ENCODE peak calls at places on chromosome 1, in seven cellular contexts. W, O, U, J, P, R and H are unnamed samples.

GRCh38 chr1:35726814-35727433 is 8.2 kb upstream of the C1orf216 start:
- DNase-seq in W (peak; percentile 54), O (no peak), J (peak; percentile 73), P (peak; percentile 53), R (peak; percentile 57), U (peak; percentile 41), H (peak; percentile 27)

GRCh38 chr1:109356959-109357358 is 40.8 kb downstream of the SORT1 start:
- DNase-seq in U (no peak), W (no peak), R (no peak), O (no peak), J (no peak), P (no peak), H (no peak)

GRCh38 chr1:160844447-160845232 is 18.0 kb downstream of the CD244 start:
- DNase-seq in W (no peak), P (no peak), O (no peak), U (no peak), J (no peak), R (no peak), H (no peak)

GRCh38 chr1:81607886-81608285 is 192.8 kb upstream of the ADGRL2 start:
- DNase-seq in P (no peak), R (no peak), W (no peak), U (no peak), O (no peak), J (no peak), H (no peak)

GRCh38 chr1:23035823-23036452 is 16.7 kb downstream of the KDM1A start:
- DNase-seq in W (no peak), U (no peak), R (no peak), J (no peak), P (no peak), O (no peak), H (no peak)

GRCh38 chr1:46278807-46279206 is 24.6 kb downstream of the LRRC41 start:
- DNase-seq in R (peak; percentile 27), P (no peak), W (no peak), J (no peak), U (no peak), O (no peak), H (no peak)

GRCh38 chr1:40717960-40718359 is 26.5 kb downstream of the NFYC start:
- DNase-seq in P (no peak), U (peak; percentile 13), W (no peak), R (no peak), J (peak; percentile 23), O (no peak), H (no peak)

GRCh38 chr1:168498159-168498609 is 45.6 kb downstream of the XCL2 start:
- DNase-seq in W (no peak), O (no peak), U (peak; percentile 72), J (peak; percentile 42), P (no peak), R (no peak), H (no peak)

GRCh38 chr1:214473392-214473791 is 78.0 kb downstream of the PTPN14 start:
- DNase-seq in W (no peak), U (peak; percentile 80), P (no peak), R (peak; percentile 23), O (no peak), J (peak; percentile 77), H (no peak)

GRCh38 chr1:18811733-18812132 is 47.7 kb downstream of the TAS1R2 start:
- DNase-seq in J (no peak), P (no peak), U (no peak), W (no peak), R (no peak), O (no peak), H (no peak)

GRCh38 chr1:178330848-178331497 is 165.8 kb downstream of the CLEC20A start:
- DNase-seq in O (no peak), P (no peak), J (no peak), U (no peak), R (no peak), W (no peak), H (no peak)

GRCh38 chr1:36099681-36100341 is 11.1 kb downstream of the ADPRS start:
- DNase-seq in W (peak; percentile 85), J (peak; percentile 78), P (peak; percentile 81), O (no peak), U (peak; percentile 57), R (peak; percentile 76), H (peak; percentile 59)

GRCh38 chr1:31372961-31373896 is at the start of gene FABP3:
- DNase-seq in W (peak; percentile 74), R (peak; percentile 45), U (peak; percentile 63), P (peak; percentile 15), J (peak; percentile 72), O (no peak), H (no peak)

GRCh38 chr1:108829498-108829916 is 27.4 kb downstream of the AKNAD1 start:
- DNase-seq in P (no peak), W (no peak), R (no peak), J (peak; percentile 73), O (peak; percentile 45), U (no peak), H (no peak)

GRCh38 chr1:47554901-47555300 is 117.1 kb downstream of the FOXD2 start:
- DNase-seq in J (peak; percentile 62), U (no peak), R (no peak), P (no peak), W (no peak), O (no peak), H (no peak)

GRCh38 chr1:219085988-219086387 is 87.7 kb upstream of the LYPLAL1 start:
- DNase-seq in W (no peak), J (peak; percentile 74), U (peak; percentile 49), O (no peak), R (no peak), P (no peak), H (no peak)

GRCh38 chr1:221344693-221345092 is 397.2 kb downstream of the DUSP10 start:
- DNase-seq in W (no peak), R (peak; percentile 35), O (no peak), P (no peak), J (peak; percentile 74), U (peak; percentile 84), H (no peak)

GRCh38 chr1:207054476-207054875 is 1.4 kb downstream of the PFKFB2 start:
- DNase-seq in U (no peak), R (no peak), O (no peak), P (no peak), J (no peak), W (no peak), H (no peak)

GRCh38 chr1:201461783-201462441 is 7.1 kb downstream of the PHLDA3 start:
- DNase-seq in U (peak; percentile 98), R (peak; percentile 98), P (no peak), W (no peak), J (peak; percentile 98), O (peak; percentile 83), H (no peak)

GRCh38 chr1:55547441-55547840 is 332.3 kb upstream of the USP24 start:
- DNase-seq in U (peak; percentile 91), R (no peak), J (no peak), O (no peak), W (no peak), P (no peak), H (no peak)